ENCODE peak calls at places on chromosomes 4 and X, in six cellular contexts. C, J, F, E, V and N are unnamed samples.

GRCh38 chr4:53900275-53900649 is 164.1 kb downstream of the CHIC2 start:
- DNase-seq in C (no peak), J (no peak), F (no peak), E (no peak), V (no peak), N (no peak)

GRCh38 chr4:102787096-102787867 is 26.5 kb upstream of the MANBA start:
- DNase-seq in C (no peak), J (no peak), F (peak; percentile 62), E (no peak), V (no peak), N (no peak)

GRCh38 chrX:125205084-125205917 is 114.4 kb upstream of the TEX13C start:
- DNase-seq in C (no peak), J (no peak), F (no peak), E (peak; percentile 17), V (peak; percentile 12), N (peak; percentile 40)

GRCh38 chrX:19554786-19555185 is 39.5 kb upstream of the MAP3K15 start:
- DNase-seq in C (no peak), J (no peak), F (peak; percentile 11), E (no peak), V (no peak), N (no peak)

GRCh38 chrX:19593684-19594083 is 78.4 kb upstream of the MAP3K15 start:
- DNase-seq in C (peak; percentile 9), J (no peak), F (peak; percentile 69), E (no peak), V (no peak), N (peak; percentile 43)

GRCh38 chr4:159823743-159824142 is 720.9 kb downstream of the RAPGEF2 start:
- DNase-seq in C (no peak), J (no peak), F (no peak), E (no peak), V (no peak), N (no peak)

GRCh38 chrX:9825966-9826365 is 39.7 kb downstream of the SHROOM2 start:
- DNase-seq in C (peak; percentile 38), J (no peak), F (no peak), E (no peak), V (no peak), N (no peak)

GRCh38 chr4:8439914-8440490 is 521 bp downstream of the ACOX3 start:
- DNase-seq in C (peak; percentile 41), J (no peak), F (peak; percentile 43), E (no peak), V (peak; percentile 26), N (no peak)

GRCh38 chr4:72295966-72296557 is 264.3 kb downstream of the NPFFR2 start:
- DNase-seq in C (peak; percentile 20), J (no peak), F (peak; percentile 76), E (no peak), V (no peak), N (peak; percentile 22)

GRCh38 chr4:177322156-177322685 is 12.5 kb downstream of the NEIL3 start:
- DNase-seq in C (no peak), J (no peak), F (peak; percentile 25), E (no peak), V (no peak), N (no peak)

GRCh38 chrX:70901465-70901864 is 7.0 kb downstream of the TEX11 start:
- DNase-seq in C (no peak), J (no peak), F (no peak), E (no peak), V (no peak), N (no peak)

GRCh38 chr4:121070696-121071639 is 1.4 kb downstream of the NDNF start:
- DNase-seq in C (no peak), J (peak; percentile 82), F (peak; percentile 28), E (peak; percentile 73), V (peak; percentile 67), N (no peak)

GRCh38 chrX:15437724-15438123 is 53.5 kb upstream of the VEGFD start:
- DNase-seq in C (no peak), J (no peak), F (peak; percentile 32), E (no peak), V (no peak), N (no peak)

GRCh38 chr4:140937866-140938265 is 181.7 kb upstream of the TBC1D9 start:
- DNase-seq in C (no peak), J (no peak), F (peak; percentile 17), E (no peak), V (no peak), N (no peak)

GRCh38 chr4:141430686-141431085 is 205.7 kb upstream of the IL15 start:
- DNase-seq in C (no peak), J (no peak), F (no peak), E (no peak), V (no peak), N (no peak)

GRCh38 chrX:118975831-118976598 is 1.6 kb downstream of the LONRF3 start:
- DNase-seq in C (peak; percentile 69), J (peak; percentile 93), F (peak; percentile 46), E (peak; percentile 65), V (peak; percentile 78), N (no peak)

GRCh38 chr4:41331224-41331623 is 74.5 kb downstream of the UCHL1 start:
- DNase-seq in C (no peak), J (no peak), F (no peak), E (no peak), V (no peak), N (no peak)

GRCh38 chr4:1508161-1509160 is 102.2 kb upstream of the NKX1-1 start:
- DNase-seq in C (no peak), J (peak; percentile 59), F (no peak), E (no peak), V (no peak), N (no peak)
- H3K4me3 ChIP-seq in C (no peak overlapping the region), J (no peak overlapping the region), F (no peak overlapping the region), E (no peak overlapping the region), V (no peak overlapping the region), N (no peak overlapping the region)

DNA sequence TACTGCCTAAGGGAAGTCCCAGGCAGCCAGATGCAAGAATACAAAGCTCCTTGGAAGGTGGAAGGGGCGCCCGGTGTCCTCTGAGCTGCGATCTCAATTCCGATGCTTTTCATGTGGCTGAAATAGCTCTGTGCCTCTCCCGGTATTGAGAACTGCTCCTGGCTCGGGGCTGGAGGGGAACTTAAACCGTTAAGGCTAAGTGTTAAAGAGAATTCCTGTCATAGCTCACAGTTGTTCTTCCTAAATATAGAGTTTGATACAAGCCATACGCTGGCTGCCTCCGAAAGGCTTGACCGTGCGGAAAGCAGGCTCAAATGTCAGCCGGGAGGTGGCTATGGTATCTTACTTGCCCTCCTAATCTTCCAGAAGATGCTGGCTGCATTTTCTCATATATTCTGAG is at the start of gene SMPX:
- DNase-seq in C (no peak), J (no peak), F (no peak), E (no peak), V (no peak), N (no peak)
- H3K4me3 ChIP-seq in C (no peak within 1 kb of the TSS), J (no peak within 1 kb of the TSS), F (no peak within 1 kb of the TSS), E (no peak within 1 kb of the TSS), V (no peak within 1 kb of the TSS), N (no peak within 1 kb of the TSS)

GRCh38 chrX:57289089-57289488 is 2.6 kb downstream of the FAAH2 start:
- DNase-seq in C (no peak), J (no peak), F (no peak), E (no peak), V (no peak), N (no peak)
- H3K4me3 ChIP-seq in C (no peak overlapping the region), J (no peak overlapping the region), F (no peak overlapping the region), E (no peak overlapping the region), V (no peak overlapping the region), N (no peak overlapping the region)

GRCh38 chr4:137530176-137530575 is 2.1 kb downstream of the PCDH18 start:
- DNase-seq in C (no peak), J (no peak), F (peak; percentile 52), E (no peak), V (no peak), N (no peak)
- H3K4me3 ChIP-seq in C (no peak overlapping the region), J (peak overlapping the region; percentile 56), F (peak overlapping the region; percentile 76), E (peak overlapping the region; percentile 34), V (peak overlapping the region; percentile 47), N (no peak overlapping the region)

DNA sequence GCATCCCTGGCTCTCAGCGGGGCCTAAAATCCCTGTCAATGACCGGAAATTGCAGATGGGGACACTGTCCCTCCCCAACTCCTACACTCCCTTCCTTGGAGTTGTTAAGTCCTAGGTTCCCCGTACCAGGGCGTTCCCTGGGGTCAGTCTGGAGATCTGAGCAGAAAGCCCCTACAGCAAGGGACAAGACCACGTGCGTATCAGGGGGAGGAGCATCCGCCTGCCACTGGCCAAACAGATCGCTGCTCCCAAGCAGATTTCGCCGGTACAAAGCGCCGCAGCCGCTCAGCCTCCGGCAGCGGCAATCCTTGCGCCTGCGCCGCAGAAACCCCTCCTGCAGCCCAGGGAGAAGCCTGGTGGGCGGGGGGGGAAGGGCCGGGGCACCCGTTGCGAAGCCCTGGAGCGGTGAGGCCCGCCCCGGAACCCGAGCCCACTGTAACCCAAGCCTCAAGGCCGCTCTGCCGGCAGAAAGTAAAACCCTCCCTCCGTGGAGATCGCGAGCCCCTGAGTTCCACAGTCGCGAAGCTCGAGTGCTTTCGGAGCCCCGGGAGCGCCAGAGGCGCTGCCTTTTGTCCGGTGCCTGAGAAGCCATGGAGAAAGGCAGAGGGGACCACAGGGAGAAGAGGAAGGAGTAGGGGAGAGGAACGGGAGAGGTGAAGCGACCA is 2.7 kb downstream of the CRMP1 start:
- DNase-seq in C (no peak), J (no peak), F (no peak), E (no peak), V (no peak), N (no peak)
- H3K4me3 ChIP-seq in C (no peak overlapping the region), J (peak overlapping the region; percentile 25), F (no peak overlapping the region), E (no peak overlapping the region), V (no peak overlapping the region), N (no peak overlapping the region)

GRCh38 chrX:135520553-135521404 is at the start of gene INTS6L:
- DNase-seq in C (no peak), J (peak; percentile 87), F (peak; percentile 93), E (peak; percentile 90), V (peak; percentile 91), N (peak; percentile 91)

GRCh38 chrX:135522132-135522530 is 1.7 kb downstream of the INTS6L start:
- DNase-seq in C (no peak), J (no peak), F (no peak), E (no peak), V (no peak), N (no peak)

GRCh38 chrX:135521405-135522131 is 1.1 kb downstream of the INTS6L start:
- DNase-seq in C (no peak), J (peak; percentile 89), F (peak; percentile 94), E (peak; percentile 88), V (peak; percentile 88), N (peak; percentile 88)

GRCh38 chrX:135520022-135520552 is 373 bp upstream of the INTS6L start:
- DNase-seq in C (no peak), J (no peak), F (peak; percentile 72), E (no peak), V (no peak), N (no peak)

GRCh38 chrX:135522878-135523693 is 2.6 kb downstream of the INTS6L start:
- DNase-seq in C (no peak), J (no peak), F (no peak), E (no peak), V (no peak), N (no peak)
- H3K4me3 ChIP-seq in C (no peak overlapping the region), J (peak overlapping the region; percentile 53), F (no peak overlapping the region), E (no peak overlapping the region), V (no peak overlapping the region), N (no peak overlapping the region)

GRCh38 chr4:85557016-85557901 is 82.3 kb downstream of the ARHGAP24 start:
- DNase-seq in C (no peak), J (no peak), F (no peak), E (no peak), V (no peak), N (no peak)
- H3K4me3 ChIP-seq in C (no peak overlapping the region), J (no peak overlapping the region), F (no peak overlapping the region), E (no peak overlapping the region), V (no peak overlapping the region), N (no peak overlapping the region)